ENCODE peak calls at places on chromosomes 6 and 20, in ten cellular contexts. M is SK-N-SH, R is GM12878, L is sigmoid colon, P is stomach, V is GM23338, J is HCT116, G is breast epithelium, X is K562, N is prostate gland. Z is an unnamed sample.

GRCh38 chr20:63029358-63030121 is 22.8 kb upstream of the BHLHE23 start:
- DNase-seq in V (peak; percentile 75), M (no peak), P (no peak), X (no peak), R (no peak), L (no peak), J (no peak), N (no peak), G (no peak), Z (peak; percentile 75)

GRCh38 chr6:81696505-81696904 is 56.0 kb downstream of the TENT5A start:
- DNase-seq in G (no peak), X (no peak), V (peak; percentile 8), R (no peak), M (no peak), N (no peak), L (no peak), J (no peak), P (peak; percentile 29), Z (no peak)

GRCh38 chr6:99514089-99514488 is 1.1 kb downstream of the USP45 start:
- DNase-seq in L (no peak), N (no peak), P (no peak), R (no peak), X (peak; percentile 18), J (no peak), V (peak; percentile 27), M (peak; percentile 22), G (no peak), Z (no peak)

GRCh38 chr20:63556873-63557478 is 3.0 kb downstream of the FNDC11 start:
- DNase-seq in V (no peak), L (no peak), M (no peak), J (no peak), N (no peak), R (no peak), P (no peak), G (no peak), X (no peak), Z (no peak)

GRCh38 chr6:155146205-155146604 is 117.6 kb upstream of the CLDN20 start:
- DNase-seq in X (no peak), N (no peak), P (no peak), M (no peak), R (no peak), J (no peak), G (no peak), V (no peak), L (no peak), Z (no peak)

GRCh38 chr6:52352239-52353008 is 9.5 kb upstream of the PAQR8 start:
- DNase-seq in V (peak; percentile 16), N (peak; percentile 63), P (peak; percentile 47), J (peak; percentile 82), M (no peak), R (peak; percentile 79), G (no peak), L (no peak), X (peak; percentile 31), Z (no peak)

GRCh38 chr6:6243846-6244245 is 76.6 kb downstream of the F13A1 start:
- DNase-seq in V (no peak), X (no peak), M (no peak), R (no peak), L (no peak), J (no peak), P (no peak), N (no peak), G (no peak), Z (no peak)

GRCh38 chr20:63071541-63072181 is 64.9 kb upstream of the BHLHE23 start:
- DNase-seq in V (peak; percentile 84), L (peak; percentile 47), R (no peak), N (no peak), J (no peak), P (no peak), X (peak; percentile 75), M (peak; percentile 87), G (no peak), Z (peak; percentile 51)

GRCh38 chr6:45663181-45664180 is 285.7 kb upstream of the SUPT3H start:
- DNase-seq in R (no peak), P (no peak), V (peak; percentile 80), N (no peak), L (no peak), X (no peak), J (no peak), M (no peak), G (no peak), Z (no peak)

GRCh38 chr6:15282334-15282733 is 36.5 kb downstream of the JARID2 start:
- DNase-seq in X (no peak), N (no peak), L (no peak), V (no peak), M (no peak), P (no peak), R (no peak), J (no peak), G (no peak), Z (no peak)

GRCh38 chr6:15283986-15284361 is 38.1 kb downstream of the JARID2 start:
- DNase-seq in L (no peak), X (no peak), G (no peak), N (no peak), R (no peak), J (no peak), V (no peak), M (no peak), P (no peak), Z (no peak)

GRCh38 chr6:15287670-15288069 is 41.8 kb downstream of the JARID2 start:
- DNase-seq in V (no peak), N (no peak), M (no peak), J (no peak), R (peak; percentile 78), P (no peak), X (no peak), G (no peak), L (no peak), Z (peak; percentile 58)

GRCh38 chr6:15288856-15289255 is 43.0 kb downstream of the JARID2 start:
- DNase-seq in X (peak; percentile 65), P (no peak), R (no peak), M (no peak), N (no peak), G (no peak), J (no peak), V (no peak), L (no peak), Z (no peak)

DNA sequence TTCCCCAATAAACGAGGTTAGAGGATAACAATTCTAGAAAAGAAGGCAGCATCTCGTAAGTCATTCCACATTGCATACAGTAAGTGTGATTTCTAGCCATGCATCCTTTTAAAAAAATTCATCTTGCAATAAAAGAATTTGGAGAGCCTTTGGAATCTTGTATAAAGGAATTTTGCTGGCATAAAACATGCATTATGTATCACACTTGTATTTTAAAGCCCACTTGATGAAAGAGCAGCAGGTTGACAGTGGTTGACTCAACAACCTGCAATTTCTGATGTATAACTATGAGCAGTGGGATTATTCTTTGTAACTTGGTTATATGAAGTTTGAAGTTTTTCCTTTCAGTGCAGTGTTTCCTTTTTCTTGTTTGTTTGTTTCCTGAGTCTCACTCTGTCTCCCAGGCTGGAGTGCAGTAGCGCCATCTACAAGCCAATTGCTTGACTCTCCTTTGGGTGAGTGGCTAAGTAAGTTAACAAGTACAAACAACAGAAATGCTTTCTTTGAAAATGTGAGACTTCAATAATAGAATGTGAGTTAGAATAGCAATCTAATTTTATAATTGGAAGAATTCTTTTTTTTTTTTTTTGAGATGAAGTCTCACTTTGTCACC is 39.9 kb downstream of the JARID2 start:
- DNase-seq in J (no peak), R (no peak), M (no peak), X (no peak), G (no peak), V (no peak), N (no peak), P (no peak), L (no peak), Z (no peak)
- H3K4me1 ChIP-seq in J (peaks cover 83% of the 10 kb centered on the region), R (peaks cover 34% of the 10 kb centered on the region), M (peaks cover 10% of the 10 kb centered on the region), X (peaks cover 18% of the 10 kb centered on the region), G (peaks cover 3% of the 10 kb centered on the region), V (peaks cover 97% of the 10 kb centered on the region), N (peaks cover 4% of the 10 kb centered on the region), P (peaks cover 66% of the 10 kb centered on the region), L (peaks cover 52% of the 10 kb centered on the region), Z (peaks cover 14% of the 10 kb centered on the region)

DNA sequence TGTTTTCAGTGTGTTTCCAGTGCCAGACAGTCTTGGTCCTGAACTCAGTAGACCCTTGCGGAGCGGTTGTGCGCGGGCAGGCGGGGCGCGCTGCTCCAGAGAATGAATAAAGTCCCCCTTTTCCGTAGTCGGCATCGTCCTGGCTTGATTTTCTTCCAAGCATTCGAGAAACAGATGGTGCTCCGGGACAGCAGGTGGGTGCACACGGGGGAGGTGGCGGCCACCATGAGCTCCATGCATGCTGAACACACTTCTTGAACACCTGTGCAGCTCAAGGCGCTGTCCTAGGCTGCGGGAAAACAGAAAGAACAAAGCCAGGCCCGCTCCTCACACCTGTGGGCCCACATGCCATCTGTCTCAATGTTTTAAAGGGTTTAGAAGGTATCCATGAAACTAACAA is 125.2 kb downstream of the TAF4 start:
- DNase-seq in L (no peak), P (no peak), G (peak; percentile 39), J (no peak), X (no peak), M (no peak), V (no peak), R (no peak), N (no peak), Z (no peak)
- TF ChIP-seq POLR2AphosphoS5 in L (no peak), P (no peak), G (no peak), J (no peak), X (no peak), M (no peak), V (no peak), R (no peak), N (no peak), Z (no peak)

DNA sequence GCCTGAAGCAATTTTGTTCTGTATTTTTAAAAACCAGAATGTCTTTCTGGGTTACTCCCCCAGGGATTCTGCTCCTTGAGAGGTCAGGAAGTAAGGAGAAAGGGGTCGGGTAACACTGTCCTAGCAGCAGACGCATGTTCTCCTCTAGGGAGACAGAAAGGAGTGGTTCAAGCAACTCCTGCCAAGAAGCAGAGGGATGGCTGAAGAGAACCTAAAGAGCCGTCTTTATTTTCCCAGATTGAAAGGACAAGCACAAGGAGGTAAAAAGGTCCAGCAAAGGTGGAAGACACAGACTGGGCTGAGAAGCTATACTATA is 58.1 kb upstream of the SLC4A11 start:
- DNase-seq in R (no peak), L (no peak), X (no peak), P (no peak), G (no peak), N (no peak), J (no peak), M (no peak), V (no peak), Z (no peak)
- H3K36me3 ChIP-seq in R (no peaks in the 10 kb centered on the region), L (peaks cover 91% of the 10 kb centered on the region), X (peaks cover 2% of the 10 kb centered on the region), P (peaks cover 94% of the 10 kb centered on the region), G (peaks cover 6% of the 10 kb centered on the region), N (peaks cover 2% of the 10 kb centered on the region), J (no peaks in the 10 kb centered on the region), M (peaks cover 32% of the 10 kb centered on the region), V (no peaks in the 10 kb centered on the region), Z (peaks cover 55% of the 10 kb centered on the region)

DNA sequence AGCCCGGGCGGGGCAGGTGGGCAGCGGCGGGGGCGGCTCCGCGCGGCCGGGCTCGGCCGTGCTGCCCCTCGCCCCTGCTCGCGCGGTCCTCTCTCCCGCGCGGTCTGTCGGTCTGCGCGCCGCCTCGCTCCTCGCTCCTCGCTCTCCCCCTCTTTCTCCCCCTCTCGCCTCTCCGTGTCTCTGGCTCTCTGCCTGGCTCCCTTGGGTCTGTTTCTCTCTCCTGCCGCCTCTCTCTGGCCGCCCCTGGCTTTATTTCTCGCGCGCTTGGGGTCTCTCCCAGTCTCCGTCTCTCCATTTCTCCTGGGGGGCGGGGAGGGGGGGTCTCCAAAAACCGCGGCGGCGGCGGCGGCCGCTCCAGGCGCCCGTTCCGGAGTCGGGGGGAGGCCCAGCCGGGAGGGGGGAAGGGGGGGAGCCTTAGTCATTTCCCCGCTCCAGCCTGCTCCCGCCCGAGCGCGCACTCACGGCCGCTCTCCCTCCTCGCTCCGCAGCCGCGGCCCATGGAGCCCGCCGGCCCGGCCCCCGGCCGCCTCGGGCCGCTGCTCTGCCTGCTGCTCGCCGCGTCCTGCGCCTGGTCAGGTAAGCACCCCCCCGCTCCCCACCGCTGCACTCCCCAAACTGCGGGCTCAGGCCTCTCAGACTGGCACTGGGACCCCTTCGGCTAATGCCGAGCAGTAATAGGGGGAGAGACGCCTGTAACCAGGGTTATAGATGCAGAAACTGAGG is at the start of gene SIRPA:
- DNase-seq in G (no peak), X (peak; percentile 32), J (no peak), P (peak; percentile 55), M (peak; percentile 91), V (peak; percentile 57), R (no peak), L (peak; percentile 88), N (peak; percentile 58), Z (peak; percentile 87)
- H3K4me1 ChIP-seq in G (peaks cover 18% of the 10 kb centered on the region), X (peaks cover 13% of the 10 kb centered on the region), J (peaks cover 51% of the 10 kb centered on the region), P (peaks cover 74% of the 10 kb centered on the region), M (peaks cover 13% of the 10 kb centered on the region), V (peaks cover 17% of the 10 kb centered on the region), R (peaks cover 38% of the 10 kb centered on the region), L (peaks cover 62% of the 10 kb centered on the region), N (no peaks in the 10 kb centered on the region), Z (peaks cover 71% of the 10 kb centered on the region)

Z was measured in spleen.